ENCODE peak calls at places on chromosomes 11 and 22, in eight cellular contexts. Z is GM23248, B is ovary, I is aorta, D is HEK293T, C is GM12891, W is NCI-H1092 treated with DMSO at 0.1 percent for 48 hours, O is NCI-H510A. Q is an unnamed sample.

GRCh38 chr22:24321999-24322398 is 51.4 kb downstream of the SPECC1L start:
- DNase-seq in C (no peak), B (no peak), W (no peak), D (no peak), I (no peak), Z (no peak), O (no peak), Q (no peak)

GRCh38 chr11:86551286-86551685 is 121.1 kb downstream of the ME3 start:
- DNase-seq in B (no peak), I (no peak), W (no peak), C (no peak), O (no peak), Z (peak), D (no peak), Q (no peak)

GRCh38 chr11:68460741-68461283 is at the start of gene PPP6R3:
- DNase-seq in I (no peak), D (peak), B (no peak), Z (peak), C (no peak), O (no peak), W (no peak), Q (no peak)

GRCh38 chr22:20440637-20441591 is 3.3 kb upstream of the SCARF2 start:
- DNase-seq in C (no peak), B (peak), Z (no peak), O (no peak), W (no peak), D (no peak), I (peak), Q (no peak)

GRCh38 chr22:48547971-48548370 is 1279.7 kb downstream of the BRD1 start:
- DNase-seq in Z (no peak), C (no peak), I (no peak), B (no peak), W (no peak), D (no peak), O (no peak), Q (no peak)

GRCh38 chr11:64185323-64186204 is at the start of gene STIP1:
- DNase-seq in C (peak), I (peak), B (peak), W (peak), O (peak), D (peak), Z (peak), Q (peak)

GRCh38 chr11:118401880-118402590 is 629 bp downstream of the ATP5MG start:
- DNase-seq in I (no peak), C (no peak), W (no peak), B (no peak), Z (peak), D (no peak), O (no peak), Q (peak)

GRCh38 chr11:9574806-9575530 is 1.5 kb downstream of the WEE1 start:
- DNase-seq in B (peak), W (peak), C (no peak), Z (peak), D (peak), O (no peak), I (no peak), Q (peak)

GRCh38 chr11:76854709-76855108 is 6.0 kb upstream of the ACER3 start:
- DNase-seq in C (no peak), B (no peak), Z (no peak), I (no peak), D (no peak), O (no peak), W (no peak), Q (no peak)

GRCh38 chr22:33867118-33867863 is 53.0 kb downstream of the LARGE1 start:
- DNase-seq in C (no peak), O (no peak), Z (peak), W (no peak), I (no peak), D (no peak), B (no peak), Q (peak)

GRCh38 chr11:116703421-116703820 is 69.4 kb downstream of the BUD13 start:
- DNase-seq in W (peak), Z (no peak), B (no peak), I (peak), C (no peak), D (no peak), O (peak), Q (no peak)

GRCh38 chr22:35489225-35489624 is 51.4 kb upstream of the RASD2 start:
- DNase-seq in I (no peak), W (peak), B (no peak), Z (peak), C (no peak), D (no peak), O (peak), Q (no peak)

GRCh38 chr11:127105578-127105977 is 105.0 kb upstream of the KIRREL3 start:
- DNase-seq in D (no peak), I (no peak), O (peak), C (no peak), W (peak), Z (no peak), B (no peak), Q (no peak)

GRCh38 chr11:17399236-17399635 is 10.8 kb upstream of the KCNJ11 start:
- DNase-seq in B (no peak), I (no peak), D (no peak), C (no peak), W (no peak), Z (no peak), O (no peak), Q (no peak)

GRCh38 chr11:94125408-94126120 is 3.1 kb upstream of the PANX1 start:
- DNase-seq in D (no peak), I (no peak), C (no peak), B (no peak), O (no peak), Z (peak), W (no peak), Q (no peak)

GRCh38 chr22:42696331-42696967 is 24.2 kb downstream of the A4GALT start:
- DNase-seq in I (no peak), B (no peak), D (no peak), C (no peak), W (no peak), O (no peak), Z (no peak), Q (no peak)

GRCh38 chr11:94563176-94563847 is 3.9 kb upstream of the PIWIL4 start:
- DNase-seq in Z (peak), B (no peak), C (no peak), D (no peak), O (no peak), I (no peak), W (no peak), Q (no peak)

GRCh38 chr11:76704171-76704948 is 33.8 kb upstream of the LRRC32 start:
- DNase-seq in B (no peak), I (no peak), D (no peak), Z (no peak), O (no peak), C (no peak), W (no peak), Q (no peak)

GRCh38 chr11:113262594-113262993 is 51.8 kb upstream of the TTC12 start:
- DNase-seq in C (no peak), O (no peak), I (no peak), D (no peak), Z (no peak), W (no peak), B (no peak), Q (no peak)

GRCh38 chr22:33166206-33166605 is 108.0 kb upstream of the SYN3 start:
- DNase-seq in O (peak), W (no peak), I (no peak), D (no peak), Z (no peak), B (no peak), C (no peak), Q (no peak)

GRCh38 chr11:44630511-44631210 is 65.2 kb downstream of the CD82 start:
- DNase-seq in C (no peak), I (peak), O (no peak), W (no peak), Z (no peak), B (peak), D (no peak), Q (no peak)

GRCh38 chr11:1829039-1829820 is 5.6 kb upstream of the SYT8 start:
- DNase-seq in D (no peak), B (no peak), I (peak), Z (peak), O (no peak), C (no peak), W (no peak), Q (peak)

GRCh38 chr11:12715131-12715530 is 40.9 kb downstream of the TEAD1 start:
- DNase-seq in I (no peak), Z (no peak), O (no peak), C (no peak), D (no peak), B (no peak), W (no peak), Q (no peak)

GRCh38 chr11:23976369-23976768 is 520.5 kb upstream of the LUZP2 start:
- DNase-seq in B (no peak), I (no peak), D (no peak), W (no peak), Z (peak), O (no peak), C (no peak), Q (no peak)

GRCh38 chr11:123590296-123590912 is 64.0 kb downstream of the SCN3B start:
- DNase-seq in W (no peak), B (no peak), I (no peak), C (no peak), D (no peak), Z (peak), O (no peak), Q (no peak)

GRCh38 chr11:61091373-61092279 is 10.7 kb upstream of the CD5 start:
- DNase-seq in B (no peak), O (no peak), Z (peak), W (no peak), C (no peak), D (no peak), I (no peak), Q (no peak)

GRCh38 chr22:24952837-24953293 is 349 bp downstream of the KIAA1671 start:
- DNase-seq in W (peak), I (peak), B (no peak), D (peak), C (peak), O (no peak), Z (peak), Q (peak)

GRCh38 chr11:112504056-112504455 is 243.4 kb upstream of the PLET1 start:
- DNase-seq in Z (peak), O (no peak), D (no peak), C (no peak), I (no peak), B (no peak), W (no peak), Q (no peak)